ENCODE peak calls at places on chromosomes 5 and 9, in six cellular contexts. One of them, this sample, is unnamed.

GRCh38 chr9:126836216-126836615 is 24.2 kb upstream of the ZBTB34 start:
- DNase-seq in adrenal gland: no peak
- DNase-seq in A549: no peak
- DNase-seq in GM12891: no peak
- DNase-seq in sigmoid colon: no peak
- DNase-seq in uterus: no peak
- DNase-seq in this sample: no peak

GRCh38 chr9:100602302-100602930 is 24.5 kb downstream of the CAVIN4 start:
- DNase-seq in GM12891: no peak
- DNase-seq in adrenal gland: peak; percentile 50
- DNase-seq in sigmoid colon: no peak
- DNase-seq in uterus: no peak
- DNase-seq in A549: peak; percentile 64
- DNase-seq in this sample: no peak

GRCh38 chr5:173315495-173316352 is 12.5 kb downstream of the STC2 start:
- DNase-seq in uterus: peak; percentile 41
- DNase-seq in adrenal gland: no peak
- DNase-seq in GM12891: no peak
- DNase-seq in sigmoid colon: peak; percentile 86
- DNase-seq in A549: no peak
- DNase-seq in this sample: no peak

GRCh38 chr5:173247504-173247903 is 12.5 kb upstream of the NKX2-5 start:
- DNase-seq in adrenal gland: no peak
- DNase-seq in uterus: no peak
- DNase-seq in GM12891: no peak
- DNase-seq in A549: no peak
- DNase-seq in sigmoid colon: no peak
- DNase-seq in this sample: no peak

GRCh38 chr9:89461302-89461701 is 36.6 kb downstream of the SEMA4D start:
- DNase-seq in uterus: no peak
- DNase-seq in adrenal gland: peak; percentile 60
- DNase-seq in sigmoid colon: no peak
- DNase-seq in GM12891: no peak
- DNase-seq in A549: no peak
- DNase-seq in this sample: no peak

GRCh38 chr5:73789851-73790281 is 163.9 kb downstream of the ARHGEF28 start:
- DNase-seq in sigmoid colon: no peak
- DNase-seq in A549: no peak
- DNase-seq in GM12891: no peak
- DNase-seq in uterus: no peak
- DNase-seq in adrenal gland: no peak
- DNase-seq in this sample: no peak

GRCh38 chr9:133714606-133715294 is 23.4 kb downstream of the SARDH start:
- DNase-seq in A549: no peak
- DNase-seq in adrenal gland: peak; percentile 64
- DNase-seq in GM12891: no peak
- DNase-seq in sigmoid colon: peak; percentile 67
- DNase-seq in uterus: peak; percentile 76
- DNase-seq in this sample: no peak

GRCh38 chr9:35733109-35733541 is 659 bp downstream of the CREB3 start:
- DNase-seq in adrenal gland: peak; percentile 55
- DNase-seq in GM12891: no peak
- DNase-seq in sigmoid colon: no peak
- DNase-seq in uterus: no peak
- DNase-seq in A549: peak; percentile 78
- DNase-seq in this sample: no peak

GRCh38 chr9:36991516-36992134 is 42.4 kb downstream of the PAX5 start:
- DNase-seq in uterus: no peak
- DNase-seq in adrenal gland: no peak
- DNase-seq in GM12891: peak; percentile 35
- DNase-seq in sigmoid colon: no peak
- DNase-seq in A549: peak; percentile 55
- DNase-seq in this sample: peak; percentile 31

GRCh38 chr5:52804359-52804758 is 16.6 kb downstream of the ITGA1 start:
- DNase-seq in adrenal gland: no peak
- DNase-seq in uterus: no peak
- DNase-seq in sigmoid colon: no peak
- DNase-seq in A549: no peak
- DNase-seq in GM12891: no peak
- DNase-seq in this sample: no peak

GRCh38 chr5:52807037-52807436 is 19.3 kb downstream of the ITGA1 start:
- DNase-seq in adrenal gland: no peak
- DNase-seq in A549: no peak
- DNase-seq in sigmoid colon: no peak
- DNase-seq in uterus: no peak
- DNase-seq in GM12891: no peak
- DNase-seq in this sample: no peak

GRCh38 chr5:52805614-52806013 is 17.9 kb downstream of the ITGA1 start:
- DNase-seq in GM12891: no peak
- DNase-seq in adrenal gland: no peak
- DNase-seq in sigmoid colon: no peak
- DNase-seq in uterus: no peak
- DNase-seq in A549: no peak
- DNase-seq in this sample: no peak

GRCh38 chr5:52802272-52803011 is 14.7 kb downstream of the ITGA1 start:
- DNase-seq in GM12891: no peak
- DNase-seq in sigmoid colon: no peak
- DNase-seq in uterus: no peak
- DNase-seq in A549: no peak
- DNase-seq in adrenal gland: no peak
- DNase-seq in this sample: no peak

GRCh38 chr5:52804978-52805377 is 17.3 kb downstream of the ITGA1 start:
- DNase-seq in GM12891: no peak
- DNase-seq in sigmoid colon: no peak
- DNase-seq in adrenal gland: no peak
- DNase-seq in A549: no peak
- DNase-seq in uterus: no peak
- DNase-seq in this sample: no peak
- TF ChIP-seq POLR2A in GM12891: no peak
- TF ChIP-seq POLR2A in sigmoid colon: no peak
- TF ChIP-seq POLR2A in adrenal gland: no peak
- TF ChIP-seq POLR2A in A549: no peak
- TF ChIP-seq POLR2A in uterus: no peak
- TF ChIP-seq POLR2A in this sample: no peak

GRCh38 chr9:104993291-104993963 is 65.5 kb upstream of the ABCA1 start:
- DNase-seq in uterus: peak; percentile 67
- DNase-seq in sigmoid colon: peak; percentile 97
- DNase-seq in GM12891: no peak
- DNase-seq in adrenal gland: peak; percentile 95
- DNase-seq in A549: no peak
- DNase-seq in this sample: peak; percentile 52

GRCh38 chr9:104987743-104988142 is 59.8 kb upstream of the ABCA1 start:
- DNase-seq in A549: no peak
- DNase-seq in sigmoid colon: no peak
- DNase-seq in uterus: no peak
- DNase-seq in adrenal gland: no peak
- DNase-seq in GM12891: no peak
- DNase-seq in this sample: no peak

GRCh38 chr9:104988539-104988938 is 60.6 kb upstream of the ABCA1 start:
- DNase-seq in adrenal gland: no peak
- DNase-seq in uterus: no peak
- DNase-seq in sigmoid colon: no peak
- DNase-seq in GM12891: no peak
- DNase-seq in A549: no peak
- DNase-seq in this sample: no peak

GRCh38 chr9:104992696-104993095 is 64.7 kb upstream of the ABCA1 start:
- DNase-seq in adrenal gland: no peak
- DNase-seq in sigmoid colon: no peak
- DNase-seq in uterus: no peak
- DNase-seq in GM12891: no peak
- DNase-seq in A549: no peak
- DNase-seq in this sample: no peak

DNA sequence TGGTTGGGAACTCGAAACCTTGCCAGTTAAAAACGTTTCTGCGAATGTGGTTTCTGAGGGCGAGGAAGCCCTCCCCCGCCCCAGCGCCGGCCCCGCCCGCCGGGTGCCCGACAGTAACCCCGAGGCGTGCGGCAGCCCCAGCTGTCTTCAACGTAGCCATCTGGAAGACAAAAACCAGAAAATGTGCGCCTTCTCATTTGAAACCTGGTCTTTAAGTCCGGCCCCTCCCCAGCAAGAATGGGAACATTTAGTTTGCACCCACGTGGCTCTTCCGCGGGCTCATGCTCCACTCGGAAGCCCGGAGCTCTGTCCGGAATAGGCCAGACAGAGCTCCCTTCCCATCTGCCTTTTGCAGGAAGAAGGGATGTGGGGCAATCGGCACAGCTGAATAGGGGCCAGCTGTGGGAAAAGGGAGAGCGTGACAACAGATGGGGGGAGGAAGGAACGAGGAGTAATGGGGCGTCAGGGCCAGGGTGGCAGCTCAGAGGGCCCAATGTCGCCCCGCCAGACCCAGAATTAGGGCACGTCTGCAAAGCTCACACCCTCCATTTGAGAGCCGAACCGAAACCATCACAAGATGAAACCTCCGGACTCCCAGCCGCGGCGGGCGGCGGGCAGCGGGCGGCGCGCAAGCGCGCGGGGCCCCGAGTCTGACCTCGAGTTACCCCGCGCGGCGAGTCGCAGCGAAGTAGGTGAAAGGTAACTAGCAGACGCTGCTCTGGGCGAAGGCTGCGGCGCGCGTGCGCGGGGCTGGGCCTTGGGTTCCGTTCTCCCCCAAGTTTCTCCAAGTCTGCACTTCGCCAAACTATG is 63.4 kb upstream of the ABCA1 start:
- DNase-seq in sigmoid colon: peak; percentile 99
- DNase-seq in uterus: peak; percentile 93
- DNase-seq in A549: peak; percentile 87
- DNase-seq in adrenal gland: peak; percentile 96
- DNase-seq in GM12891: peak; percentile 51
- DNase-seq in this sample: peak; percentile 94
- TF ChIP-seq POLR2A in sigmoid colon: peak; percentile 37
- TF ChIP-seq POLR2A in uterus: peak; percentile 15
- TF ChIP-seq POLR2A in A549: peak; percentile 20
- TF ChIP-seq POLR2A in adrenal gland: peak; percentile 73
- TF ChIP-seq POLR2A in GM12891: no peak
- TF ChIP-seq POLR2A in this sample: no peak

DNA sequence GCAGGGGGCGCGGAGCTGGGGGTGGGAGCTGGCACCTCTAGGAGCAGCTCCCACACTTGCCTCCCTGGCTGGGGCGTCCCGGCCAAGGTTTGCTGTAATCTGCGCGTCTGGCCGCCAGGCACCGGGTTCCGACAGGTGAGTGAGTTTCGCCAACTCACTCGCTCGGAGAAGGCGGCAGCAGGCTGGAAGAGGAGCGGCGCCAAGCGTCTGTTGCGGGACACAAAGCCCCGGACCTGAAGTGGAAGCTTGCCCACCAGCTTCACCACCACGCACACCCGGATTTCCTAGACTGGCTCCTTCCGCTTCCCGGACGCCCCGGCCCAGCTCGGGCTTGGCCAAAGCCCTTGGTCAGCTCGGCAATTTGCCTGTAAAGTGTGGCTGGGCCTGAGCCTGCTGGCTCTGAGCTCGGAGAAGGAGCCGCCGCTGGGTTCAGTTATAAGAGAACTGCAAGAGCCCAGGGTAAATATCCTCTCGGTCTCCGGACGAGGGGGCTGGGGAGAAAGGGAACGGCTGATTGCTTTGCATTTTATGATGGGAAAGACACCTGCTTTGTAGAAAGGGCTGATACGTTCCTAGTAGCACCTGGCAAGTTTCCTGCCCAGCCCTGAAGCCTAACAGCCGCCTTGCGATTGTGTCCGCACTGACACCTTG is 461 bp upstream of the GNA14 start:
- DNase-seq in adrenal gland: peak; percentile 45
- DNase-seq in A549: no peak
- DNase-seq in uterus: peak; percentile 65
- DNase-seq in GM12891: peak; percentile 11
- DNase-seq in sigmoid colon: peak; percentile 82
- DNase-seq in this sample: peak; percentile 66
- TF ChIP-seq POLR2A in adrenal gland: no peak
- TF ChIP-seq POLR2A in A549: no peak
- TF ChIP-seq POLR2A in uterus: no peak
- TF ChIP-seq POLR2A in GM12891: no peak
- TF ChIP-seq POLR2A in sigmoid colon: no peak
- TF ChIP-seq POLR2A in this sample: no peak

DNA sequence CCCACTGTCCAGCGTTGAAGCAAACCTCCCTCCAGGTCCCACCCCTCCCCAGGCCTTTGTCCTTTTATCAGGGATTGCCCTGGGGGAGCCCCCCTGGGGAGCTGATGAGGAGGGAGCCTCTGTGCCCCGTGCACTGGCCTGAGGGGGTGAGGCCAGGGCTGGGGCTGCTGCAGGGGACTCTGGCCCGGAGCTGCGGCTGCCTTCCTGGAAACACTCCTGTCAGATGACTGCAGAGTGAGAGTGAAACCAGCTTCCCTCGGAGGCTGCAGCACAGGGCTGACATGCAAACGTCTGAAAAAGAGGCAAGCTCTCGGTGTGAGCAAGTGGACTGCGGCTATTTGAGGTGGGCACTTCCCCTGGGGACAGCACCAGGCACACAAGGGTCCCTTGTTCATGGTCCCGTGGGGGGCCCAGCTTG is 4.6 kb upstream of the TRAF2 start:
- DNase-seq in A549: peak; percentile 48
- DNase-seq in sigmoid colon: no peak
- DNase-seq in GM12891: peak; percentile 72
- DNase-seq in uterus: no peak
- DNase-seq in adrenal gland: no peak
- DNase-seq in this sample: peak; percentile 61
- TF ChIP-seq POLR2A in A549: no peak
- TF ChIP-seq POLR2A in sigmoid colon: no peak
- TF ChIP-seq POLR2A in GM12891: no peak
- TF ChIP-seq POLR2A in uterus: no peak
- TF ChIP-seq POLR2A in adrenal gland: no peak
- TF ChIP-seq POLR2A in this sample: no peak

DNA sequence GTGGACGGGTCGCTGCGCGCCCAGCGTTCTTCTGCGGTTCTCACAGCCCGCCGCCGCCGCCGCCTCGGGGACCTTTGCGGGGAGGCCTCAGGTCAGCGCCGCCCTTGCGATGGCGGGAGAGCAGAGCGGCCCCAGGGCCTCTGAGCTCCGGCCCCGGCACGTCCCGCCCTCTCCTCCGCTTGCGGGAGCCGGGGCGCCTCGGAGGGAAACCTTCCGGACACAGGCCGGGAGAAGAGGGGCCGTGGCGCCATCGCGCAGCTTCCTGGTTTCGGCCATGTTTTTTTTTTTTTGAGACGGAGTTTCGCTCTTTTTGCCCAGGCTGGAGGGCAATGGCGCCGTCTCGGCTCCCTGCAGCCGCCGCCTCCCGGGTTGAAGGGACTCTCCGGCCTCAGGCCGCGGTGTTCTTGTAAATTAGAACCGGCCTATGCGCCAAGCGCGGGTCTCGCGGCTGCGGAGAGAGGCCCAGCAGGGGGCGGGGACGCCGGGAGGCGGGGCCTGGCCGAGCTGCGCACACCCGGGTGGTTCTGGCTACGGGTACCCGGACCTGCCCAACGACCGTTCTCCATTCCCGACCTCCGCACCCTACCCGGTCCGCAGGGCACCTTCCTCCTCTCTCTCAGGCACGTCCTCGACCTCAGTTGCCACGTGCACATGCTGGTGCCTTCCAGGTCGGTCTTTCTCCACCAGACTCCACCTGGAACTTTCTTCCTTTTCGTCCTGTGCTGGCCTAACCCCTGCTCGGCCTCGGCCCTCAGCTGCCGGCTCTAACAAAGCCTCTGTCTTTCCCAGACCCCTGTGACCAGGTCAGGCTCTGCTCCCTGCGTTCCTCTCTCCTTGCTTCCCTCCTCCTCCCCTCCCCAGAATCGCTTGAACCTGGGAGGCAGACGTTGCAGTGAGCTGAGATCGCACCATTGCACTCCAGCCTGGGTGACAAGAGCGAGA is 28.8 kb upstream of the MGAT1 start:
- DNase-seq in GM12891: peak; percentile 73
- DNase-seq in sigmoid colon: peak; percentile 94
- DNase-seq in uterus: peak; percentile 87
- DNase-seq in adrenal gland: peak; percentile 89
- DNase-seq in A549: peak; percentile 75
- DNase-seq in this sample: peak; percentile 89
- TF ChIP-seq POLR2A in GM12891: peak; percentile 79
- TF ChIP-seq POLR2A in sigmoid colon: peak; percentile 81
- TF ChIP-seq POLR2A in uterus: peak; percentile 66
- TF ChIP-seq POLR2A in adrenal gland: peak; percentile 25
- TF ChIP-seq POLR2A in A549: peak; percentile 70
- TF ChIP-seq POLR2A in this sample: peak; percentile 58

GRCh38 chr9:18495065-18495464 is 21.1 kb downstream of the ADAMTSL1 start:
- DNase-seq in A549: no peak
- DNase-seq in uterus: no peak
- DNase-seq in GM12891: no peak
- DNase-seq in sigmoid colon: no peak
- DNase-seq in adrenal gland: no peak
- DNase-seq in this sample: no peak
- TF ChIP-seq POLR2A in A549: no peak
- TF ChIP-seq POLR2A in uterus: no peak
- TF ChIP-seq POLR2A in GM12891: no peak
- TF ChIP-seq POLR2A in sigmoid colon: no peak
- TF ChIP-seq POLR2A in adrenal gland: no peak
- TF ChIP-seq POLR2A in this sample: no peak